ENCODE peak calls at places on chromosomes 12 and 14, in seven cellular contexts. One of them, this sample, is unnamed.

GRCh38 chr12:23049180-23049579 is 424.2 kb downstream of the ETNK1 start:
- DNase-seq in IMR-90: peak
- DNase-seq in WERI-Rb-1: no peak
- DNase-seq in SJSA1: peak
- DNase-seq in right atrium auricular region: no peak
- DNase-seq in adrenal gland: no peak
- DNase-seq in GM23248: no peak
- DNase-seq in this sample: no peak

GRCh38 chr12:56084958-56085543 is 5.1 kb downstream of the ERBB3 start:
- DNase-seq in SJSA1: no peak
- DNase-seq in IMR-90: no peak
- DNase-seq in GM23248: peak
- DNase-seq in WERI-Rb-1: peak
- DNase-seq in right atrium auricular region: no peak
- DNase-seq in adrenal gland: peak
- DNase-seq in this sample: no peak

GRCh38 chr12:40953076-40953475 is 235.0 kb upstream of the PDZRN4 start:
- DNase-seq in IMR-90: peak
- DNase-seq in adrenal gland: no peak
- DNase-seq in GM23248: peak
- DNase-seq in WERI-Rb-1: no peak
- DNase-seq in SJSA1: peak
- DNase-seq in right atrium auricular region: no peak
- DNase-seq in this sample: no peak

GRCh38 chr12:13982010-13982409 is 608 bp upstream of the GRIN2B start:
- DNase-seq in adrenal gland: no peak
- DNase-seq in WERI-Rb-1: peak
- DNase-seq in right atrium auricular region: no peak
- DNase-seq in SJSA1: no peak
- DNase-seq in GM23248: peak
- DNase-seq in IMR-90: no peak
- DNase-seq in this sample: no peak

GRCh38 chr12:101599771-101600486 is 5.2 kb downstream of the MYBPC1 start:
- DNase-seq in adrenal gland: no peak
- DNase-seq in right atrium auricular region: no peak
- DNase-seq in SJSA1: no peak
- DNase-seq in IMR-90: no peak
- DNase-seq in WERI-Rb-1: no peak
- DNase-seq in GM23248: no peak
- DNase-seq in this sample: no peak

GRCh38 chr12:14828896-14829295 is 14.4 kb downstream of the ART4 start:
- DNase-seq in adrenal gland: peak
- DNase-seq in right atrium auricular region: no peak
- DNase-seq in IMR-90: peak
- DNase-seq in SJSA1: no peak
- DNase-seq in WERI-Rb-1: peak
- DNase-seq in GM23248: peak
- DNase-seq in this sample: no peak

GRCh38 chr14:54845616-54846015 is 57.0 kb downstream of the GCH1 start:
- DNase-seq in WERI-Rb-1: no peak
- DNase-seq in IMR-90: no peak
- DNase-seq in adrenal gland: no peak
- DNase-seq in GM23248: no peak
- DNase-seq in SJSA1: no peak
- DNase-seq in right atrium auricular region: no peak
- DNase-seq in this sample: no peak

GRCh38 chr12:24066865-24067264 is 117.4 kb upstream of the SOX5 start:
- DNase-seq in GM23248: peak
- DNase-seq in SJSA1: peak
- DNase-seq in right atrium auricular region: no peak
- DNase-seq in adrenal gland: no peak
- DNase-seq in IMR-90: peak
- DNase-seq in WERI-Rb-1: no peak
- DNase-seq in this sample: no peak

GRCh38 chr14:70366890-70367289 is 7.4 kb upstream of the COX16 start:
- DNase-seq in adrenal gland: no peak
- DNase-seq in IMR-90: no peak
- DNase-seq in right atrium auricular region: no peak
- DNase-seq in WERI-Rb-1: no peak
- DNase-seq in GM23248: no peak
- DNase-seq in SJSA1: no peak
- DNase-seq in this sample: no peak

GRCh38 chr12:90851800-90852718 is 102.9 kb downstream of the CCER1 start:
- DNase-seq in WERI-Rb-1: no peak
- DNase-seq in adrenal gland: no peak
- DNase-seq in GM23248: no peak
- DNase-seq in IMR-90: no peak
- DNase-seq in SJSA1: no peak
- DNase-seq in right atrium auricular region: no peak
- DNase-seq in this sample: no peak

GRCh38 chr14:98899441-98899840 is 372.6 kb downstream of the BCL11B start:
- DNase-seq in right atrium auricular region: no peak
- DNase-seq in SJSA1: no peak
- DNase-seq in adrenal gland: no peak
- DNase-seq in WERI-Rb-1: no peak
- DNase-seq in IMR-90: no peak
- DNase-seq in GM23248: no peak
- DNase-seq in this sample: no peak

GRCh38 chr12:29228474-29229157 is 79.5 kb downstream of the FAR2 start:
- DNase-seq in SJSA1: no peak
- DNase-seq in GM23248: no peak
- DNase-seq in right atrium auricular region: no peak
- DNase-seq in WERI-Rb-1: no peak
- DNase-seq in adrenal gland: no peak
- DNase-seq in IMR-90: no peak
- DNase-seq in this sample: no peak

DNA sequence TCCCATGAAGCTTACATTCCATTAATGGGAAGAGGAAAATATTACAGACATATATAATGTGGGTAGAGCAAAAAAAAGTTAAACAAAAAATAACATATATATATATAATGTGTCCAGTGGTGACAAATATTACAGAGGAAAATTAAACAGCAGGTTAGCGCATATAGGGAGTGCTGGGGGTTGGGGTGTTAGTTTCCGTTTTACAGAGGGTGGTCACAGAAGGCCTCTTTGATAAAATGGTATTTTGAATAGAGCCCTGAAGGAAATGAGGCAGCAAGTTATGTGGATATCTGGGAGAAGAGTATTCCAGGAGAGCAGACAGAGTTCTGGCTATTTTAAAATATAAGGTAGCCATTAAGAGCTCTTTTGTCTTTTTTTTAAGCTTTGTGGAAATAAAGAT is 73.2 kb downstream of the DCAF5 start:
- DNase-seq in adrenal gland: no peak
- DNase-seq in GM23248: no peak
- DNase-seq in SJSA1: no peak
- DNase-seq in right atrium auricular region: no peak
- DNase-seq in WERI-Rb-1: no peak
- DNase-seq in IMR-90: no peak
- DNase-seq in this sample: no peak
- H3K27ac ChIP-seq in adrenal gland: peak
- H3K27ac ChIP-seq in GM23248: peak
- H3K27ac ChIP-seq in SJSA1: peak
- H3K27ac ChIP-seq in right atrium auricular region: peak
- H3K27ac ChIP-seq in WERI-Rb-1: no peak
- H3K27ac ChIP-seq in IMR-90: peak
- H3K27ac ChIP-seq in this sample: no peak

GRCh38 chr14:105085766-105086165 is 20.5 kb upstream of the GPR132 start:
- DNase-seq in WERI-Rb-1: no peak
- DNase-seq in GM23248: no peak
- DNase-seq in adrenal gland: peak
- DNase-seq in SJSA1: no peak
- DNase-seq in right atrium auricular region: no peak
- DNase-seq in IMR-90: no peak
- DNase-seq in this sample: no peak

GRCh38 chr14:105086833-105087307 is 21.6 kb upstream of the GPR132 start:
- DNase-seq in WERI-Rb-1: peak
- DNase-seq in adrenal gland: peak
- DNase-seq in IMR-90: peak
- DNase-seq in GM23248: peak
- DNase-seq in right atrium auricular region: no peak
- DNase-seq in SJSA1: peak
- DNase-seq in this sample: no peak

GRCh38 chr14:105088812-105089745 is 23.8 kb upstream of the GPR132 start:
- DNase-seq in IMR-90: peak
- DNase-seq in right atrium auricular region: no peak
- DNase-seq in WERI-Rb-1: no peak
- DNase-seq in GM23248: peak
- DNase-seq in adrenal gland: no peak
- DNase-seq in SJSA1: no peak
- DNase-seq in this sample: no peak

GRCh38 chr14:105087963-105088811 is 23.0 kb upstream of the GPR132 start:
- DNase-seq in IMR-90: peak
- DNase-seq in GM23248: peak
- DNase-seq in right atrium auricular region: no peak
- DNase-seq in WERI-Rb-1: no peak
- DNase-seq in SJSA1: peak
- DNase-seq in adrenal gland: peak
- DNase-seq in this sample: no peak

GRCh38 chr14:105087308-105087962 is 22.2 kb upstream of the GPR132 start:
- DNase-seq in GM23248: peak
- DNase-seq in adrenal gland: no peak
- DNase-seq in WERI-Rb-1: no peak
- DNase-seq in right atrium auricular region: no peak
- DNase-seq in IMR-90: peak
- DNase-seq in SJSA1: no peak
- DNase-seq in this sample: no peak
- H3K4me3 ChIP-seq in GM23248: peak
- H3K4me3 ChIP-seq in adrenal gland: no peak
- H3K4me3 ChIP-seq in WERI-Rb-1: no peak
- H3K4me3 ChIP-seq in right atrium auricular region: peak
- H3K4me3 ChIP-seq in IMR-90: peak
- H3K4me3 ChIP-seq in SJSA1: peak
- H3K4me3 ChIP-seq in this sample: peak

DNA sequence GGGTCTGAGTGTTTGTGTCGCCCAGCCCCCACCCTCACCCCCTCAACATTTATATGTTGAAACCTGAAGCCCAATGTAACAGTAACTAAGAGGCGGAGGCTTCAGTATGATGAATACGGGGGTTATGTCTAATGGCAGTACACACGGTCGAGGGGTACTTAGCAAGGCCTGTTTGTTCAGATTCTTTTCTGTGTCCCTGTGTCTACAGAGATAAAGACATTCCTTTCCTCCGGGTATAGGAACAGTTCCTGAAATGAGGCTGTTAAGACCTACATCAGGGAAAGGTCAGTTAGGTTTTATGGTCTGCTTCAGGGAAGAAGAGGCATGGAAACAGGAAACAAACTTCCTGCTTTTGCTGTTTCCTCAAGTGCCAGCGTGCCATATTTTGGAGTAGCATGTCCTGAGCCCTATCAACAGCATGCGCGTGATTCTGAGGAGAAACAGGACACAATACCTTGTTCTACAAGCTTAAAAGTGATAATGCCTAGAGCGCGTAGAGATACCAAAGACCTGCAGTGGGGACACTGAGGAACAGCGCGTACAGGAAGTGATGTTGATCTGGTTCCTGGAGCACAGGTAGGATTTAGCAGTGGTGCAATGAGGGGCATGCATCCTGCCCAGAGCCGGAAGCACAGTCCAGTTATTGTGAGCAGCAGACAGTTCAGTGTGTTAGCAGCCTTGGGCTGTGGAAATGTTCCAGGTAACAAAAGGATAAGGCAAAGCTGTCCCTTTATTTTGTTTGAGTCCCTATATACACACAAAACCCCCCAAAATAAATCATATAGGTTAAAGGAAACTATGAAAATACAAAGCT is 47.2 kb downstream of the FGD4 start:
- DNase-seq in SJSA1: no peak
- DNase-seq in IMR-90: no peak
- DNase-seq in WERI-Rb-1: no peak
- DNase-seq in right atrium auricular region: no peak
- DNase-seq in adrenal gland: no peak
- DNase-seq in GM23248: no peak
- DNase-seq in this sample: no peak
- H3K27ac ChIP-seq in SJSA1: no peak
- H3K27ac ChIP-seq in IMR-90: no peak
- H3K27ac ChIP-seq in WERI-Rb-1: no peak
- H3K27ac ChIP-seq in right atrium auricular region: peak
- H3K27ac ChIP-seq in adrenal gland: no peak
- H3K27ac ChIP-seq in GM23248: no peak
- H3K27ac ChIP-seq in this sample: no peak

GRCh38 chr14:93114068-93114710 is 1.5 kb downstream of the ITPK1 start:
- DNase-seq in SJSA1: peak
- DNase-seq in right atrium auricular region: no peak
- DNase-seq in WERI-Rb-1: no peak
- DNase-seq in IMR-90: no peak
- DNase-seq in adrenal gland: no peak
- DNase-seq in GM23248: peak
- DNase-seq in this sample: no peak

GRCh38 chr14:93110856-93111419 is 4.8 kb downstream of the ITPK1 start:
- DNase-seq in IMR-90: no peak
- DNase-seq in WERI-Rb-1: no peak
- DNase-seq in right atrium auricular region: no peak
- DNase-seq in SJSA1: no peak
- DNase-seq in GM23248: no peak
- DNase-seq in adrenal gland: no peak
- DNase-seq in this sample: no peak

GRCh38 chr14:93114713-93115068 is 1.0 kb downstream of the ITPK1 start:
- DNase-seq in GM23248: no peak
- DNase-seq in WERI-Rb-1: no peak
- DNase-seq in right atrium auricular region: no peak
- DNase-seq in SJSA1: no peak
- DNase-seq in IMR-90: no peak
- DNase-seq in adrenal gland: no peak
- DNase-seq in this sample: peak

GRCh38 chr14:93113678-93114067 is 2.1 kb downstream of the ITPK1 start:
- DNase-seq in SJSA1: no peak
- DNase-seq in GM23248: no peak
- DNase-seq in IMR-90: no peak
- DNase-seq in adrenal gland: no peak
- DNase-seq in right atrium auricular region: no peak
- DNase-seq in WERI-Rb-1: no peak
- DNase-seq in this sample: no peak

DNA sequence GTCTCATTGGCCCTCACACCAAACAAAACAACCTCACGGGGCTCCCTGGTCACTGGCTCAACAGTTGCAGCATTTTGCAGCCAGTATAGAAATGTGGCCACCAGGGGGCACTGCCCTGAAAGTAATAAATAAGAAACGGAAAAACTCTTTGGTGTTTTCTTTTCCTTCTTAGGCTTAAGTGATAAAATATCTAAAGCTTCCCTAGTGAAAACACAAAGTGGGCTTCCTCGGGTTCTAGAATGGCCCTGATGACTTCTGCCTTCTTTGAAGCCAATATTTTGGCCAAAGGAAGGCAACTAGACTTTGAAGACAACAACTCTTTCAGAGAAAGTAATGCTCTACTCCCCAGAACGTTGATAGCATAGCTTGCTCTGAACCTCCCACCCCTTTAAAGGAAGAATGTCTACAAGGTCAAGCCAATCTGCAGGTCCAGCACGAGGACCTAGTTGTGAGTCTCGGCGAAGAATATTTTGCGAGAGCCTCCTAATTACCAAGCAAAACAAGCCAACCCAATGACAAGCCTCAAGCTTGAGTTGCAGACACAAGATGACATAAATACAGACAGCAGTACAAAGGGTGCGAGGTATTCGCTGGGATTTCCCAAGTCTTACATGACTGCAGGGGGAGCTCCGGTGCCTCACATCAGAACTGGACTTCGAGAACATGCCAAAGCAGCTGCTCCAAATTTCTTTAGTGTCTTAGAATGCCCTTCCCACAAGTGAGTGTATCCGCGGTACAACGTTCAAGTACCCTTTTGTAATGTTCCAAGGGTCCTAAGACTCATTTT is 2.6 kb downstream of the ITPK1 start:
- DNase-seq in WERI-Rb-1: peak
- DNase-seq in IMR-90: peak
- DNase-seq in right atrium auricular region: peak
- DNase-seq in adrenal gland: peak
- DNase-seq in GM23248: peak
- DNase-seq in SJSA1: peak
- DNase-seq in this sample: peak
- H3K4me3 ChIP-seq in WERI-Rb-1: no peak
- H3K4me3 ChIP-seq in IMR-90: peak
- H3K4me3 ChIP-seq in right atrium auricular region: peak
- H3K4me3 ChIP-seq in adrenal gland: no peak
- H3K4me3 ChIP-seq in GM23248: peak
- H3K4me3 ChIP-seq in SJSA1: peak
- H3K4me3 ChIP-seq in this sample: peak

This sample was measured in gastrocnemius medialis.